ENCODE peak calls at places on chromosome 9, in nine cellular contexts. S is upper lobe of left lung, K is prostate gland, W is breast epithelium, T is esophagus muscularis mucosa, B is stomach, O is transverse colon, F is HepG2, V is HCT116. P is an unnamed sample.
A peak's percentile ranks its signal among the peaks of the same experiment; 100 is the strongest.

GRCh38 chr9:75624984-75625383 is 265.5 kb upstream of the PCSK5 start:
- DNase-seq in O (peak; percentile 28), S (no peak), W (no peak), T (no peak), F (no peak), K (no peak), B (no peak), V (no peak), P (no peak)

GRCh38 chr9:91033802-91034201 is 232.2 kb downstream of the SYK start:
- DNase-seq in B (no peak), F (peak; percentile 13), S (no peak), V (peak; percentile 4), W (no peak), K (no peak), T (no peak), O (peak; percentile 50), P (no peak)

GRCh38 chr9:93807166-93808013 is 147.8 kb downstream of the BARX1 start:
- DNase-seq in S (peak; percentile 41), O (no peak), F (no peak), K (no peak), B (no peak), W (no peak), V (no peak), T (peak; percentile 66), P (no peak)

GRCh38 chr9:95096807-95097206 is 220.7 kb downstream of the FANCC start:
- DNase-seq in S (no peak), F (peak; percentile 33), V (no peak), B (no peak), W (no peak), K (no peak), T (no peak), O (no peak), P (no peak)

GRCh38 chr9:32069169-32069813 is 315.2 kb upstream of the ACO1 start:
- DNase-seq in O (no peak), W (no peak), V (no peak), K (no peak), T (no peak), F (peak; percentile 2), S (no peak), B (no peak), P (no peak)

GRCh38 chr9:92639124-92639523 is 30.8 kb downstream of the IPPK start:
- DNase-seq in F (no peak), B (peak; percentile 2), O (no peak), V (no peak), T (peak; percentile 53), S (no peak), W (no peak), K (no peak), P (no peak)

GRCh38 chr9:116763665-116764064 is 76.6 kb downstream of the TRIM32 start:
- DNase-seq in S (no peak), O (no peak), V (no peak), T (no peak), F (no peak), W (no peak), B (no peak), K (no peak), P (no peak)

GRCh38 chr9:132141364-132141947 is 20.4 kb upstream of the NTNG2 start:
- DNase-seq in S (peak; percentile 78), W (no peak), F (no peak), O (no peak), K (no peak), V (no peak), T (no peak), B (peak; percentile 39), P (no peak)

GRCh38 chr9:109907810-109908458 is 127.9 kb downstream of the PALM2AKAP2 start:
- DNase-seq in F (peak; percentile 67), T (no peak), W (no peak), K (no peak), V (no peak), B (no peak), O (no peak), S (no peak), P (no peak)

GRCh38 chr9:109906766-109907382 is 126.9 kb downstream of the PALM2AKAP2 start:
- DNase-seq in K (no peak), B (no peak), O (no peak), S (no peak), V (no peak), T (no peak), W (no peak), F (peak; percentile 8), P (no peak)

GRCh38 chr9:109908459-109909390 is 128.7 kb downstream of the PALM2AKAP2 start:
- DNase-seq in B (no peak), K (no peak), F (no peak), O (no peak), S (no peak), T (no peak), W (no peak), V (no peak), P (no peak)

GRCh38 chr9:109905472-109905871 is 125.5 kb downstream of the PALM2AKAP2 start:
- DNase-seq in T (no peak), O (no peak), F (no peak), S (no peak), V (no peak), K (no peak), B (no peak), W (no peak), P (no peak)

DNA sequence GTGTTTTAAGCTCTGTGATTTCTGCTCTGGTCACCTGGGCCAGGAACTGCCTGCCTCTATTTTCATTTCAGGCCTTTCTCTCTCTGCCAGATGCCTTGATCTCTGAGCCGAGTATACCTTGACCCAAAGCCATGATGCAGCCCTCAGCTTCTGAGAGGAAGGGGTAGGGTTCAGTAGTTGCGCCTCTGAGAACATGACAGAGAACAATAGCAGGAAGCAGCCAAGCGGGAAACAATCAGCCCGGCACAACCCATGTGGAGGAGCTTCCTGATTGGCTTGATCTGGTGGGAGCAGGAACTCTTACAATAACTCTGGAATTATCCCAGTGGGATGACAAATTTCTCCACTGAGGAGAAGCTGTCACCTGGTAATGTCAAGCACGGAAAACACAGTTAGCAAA is 127.4 kb downstream of the PALM2AKAP2 start:
- DNase-seq in B (no peak), F (no peak), S (no peak), W (no peak), O (peak; percentile 63), T (no peak), K (no peak), V (no peak), P (peak; percentile 30)
- TF ChIP-seq POLR2A in B (no peak), F (no peak), S (no peak), W (no peak), O (no peak), T (no peak), K (no peak), V (no peak), P (peak; percentile 34)

DNA sequence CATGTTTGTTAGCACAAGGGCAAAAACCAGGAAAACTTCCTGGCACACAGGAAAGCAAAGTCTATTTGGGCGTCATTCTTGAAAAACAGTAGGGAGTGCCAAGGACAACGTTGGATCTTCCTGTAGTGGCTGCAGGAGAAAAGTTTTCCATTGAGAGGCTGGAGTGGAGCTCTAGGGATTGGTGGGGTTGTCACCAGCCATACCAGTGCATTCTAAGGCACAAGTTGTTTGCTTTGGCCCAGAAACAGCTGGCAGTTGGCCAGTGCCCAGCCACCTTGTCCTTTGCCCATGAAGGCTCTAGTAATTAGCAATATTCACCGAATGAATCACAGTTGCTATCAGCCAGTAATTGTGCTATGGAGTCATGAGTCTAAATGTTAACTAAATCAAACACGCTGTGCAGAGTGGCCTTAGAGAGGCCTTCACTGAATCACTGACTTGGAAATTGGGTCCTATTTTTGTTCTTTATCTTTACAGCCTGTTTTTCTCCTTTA is 26.4 kb downstream of the TNFSF15 start:
- DNase-seq in S (no peak), F (no peak), T (peak; percentile 57), V (peak; percentile 22), O (peak; percentile 94), K (peak; percentile 30), B (peak; percentile 97), W (peak; percentile 53), P (no peak)
- TF ChIP-seq POLR2AphosphoS5 in S (peak; percentile 34), F (no peak), T (no peak), V (no peak), O (no peak), K (no peak), B (peak; percentile 85), W (no peak), P (no peak)

GRCh38 chr9:36834736-36835135 is 199.3 kb downstream of the PAX5 start:
- DNase-seq in F (no peak), S (no peak), V (no peak), B (no peak), W (no peak), K (no peak), O (no peak), T (no peak), P (no peak)

GRCh38 chr9:36836486-36836885 is 197.6 kb downstream of the PAX5 start:
- DNase-seq in O (no peak), T (no peak), V (no peak), S (no peak), K (no peak), B (no peak), F (no peak), W (no peak), P (no peak)

GRCh38 chr9:36839131-36839885 is 194.8 kb downstream of the PAX5 start:
- DNase-seq in W (no peak), B (no peak), S (peak; percentile 55), F (no peak), V (no peak), O (no peak), T (no peak), K (no peak), P (no peak)

GRCh38 chr9:36835271-36835996 is 198.6 kb downstream of the PAX5 start:
- DNase-seq in K (no peak), S (no peak), B (no peak), W (no peak), T (no peak), V (no peak), O (no peak), F (no peak), P (no peak)

GRCh38 chr9:36837431-36838405 is 196.3 kb downstream of the PAX5 start:
- DNase-seq in K (no peak), F (no peak), T (no peak), S (peak; percentile 22), W (no peak), O (no peak), V (no peak), B (no peak), P (no peak)
- TF ChIP-seq POLR2A in K (no peak), F (no peak), T (no peak), S (no peak), W (no peak), O (no peak), V (no peak), B (no peak), P (no peak)

GRCh38 chr9:78505546-78505945 is 208.6 kb downstream of the PSAT1 start:
- DNase-seq in W (no peak), S (no peak), F (no peak), V (no peak), O (no peak), B (no peak), K (no peak), T (no peak), P (no peak)

GRCh38 chr9:78510035-78510434 is 213.1 kb downstream of the PSAT1 start:
- DNase-seq in W (no peak), O (no peak), S (no peak), K (peak; percentile 39), F (no peak), V (no peak), T (no peak), B (no peak), P (no peak)

DNA sequence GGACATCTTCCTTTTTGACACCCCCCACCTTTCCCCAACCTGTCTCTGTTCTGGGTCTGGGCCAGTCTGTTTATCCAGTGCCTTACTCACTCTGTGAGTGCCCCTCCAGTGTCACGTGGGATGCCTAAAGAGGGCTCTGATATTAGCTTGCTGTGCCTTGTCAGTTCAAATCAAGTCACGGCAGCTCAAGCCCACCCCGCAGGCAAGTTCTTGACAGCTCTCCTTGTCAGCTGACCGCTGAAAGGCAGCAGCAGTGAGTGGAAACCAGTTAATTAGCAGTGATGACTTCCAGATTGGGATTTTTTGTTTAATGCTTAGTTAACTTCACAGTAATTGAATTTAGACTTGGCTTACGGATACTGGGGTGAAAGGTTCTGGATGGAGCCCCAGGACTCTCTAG is 210.1 kb downstream of the PSAT1 start:
- DNase-seq in K (no peak), B (no peak), V (no peak), W (no peak), O (no peak), T (no peak), F (no peak), S (no peak), P (no peak)
- TF ChIP-seq POLR2AphosphoS5 in K (no peak), B (no peak), V (no peak), W (no peak), O (no peak), T (no peak), F (no peak), S (no peak), P (no peak)